ENCODE peak calls at places on chromosomes 7 and 10, in five cellular contexts. Q is T-helper 1 cell; R is NCI-H1092; S is hypothalamus; X is activated CD4-positive, alpha-beta T cell treated with anti-CD3 and anti-CD28 coated beads for 24 hours. M is an unnamed sample.

GRCh38 chr7:130069179-130069977 is 956 bp upstream of the KLHDC10 start:
- DNase-seq in Q (no peak), R (no peak), S (no peak), X (no peak), M (no peak)

GRCh38 chr10:62373995-62374861 is at the start of gene ZNF365:
- DNase-seq in Q (peak), R (no peak), S (peak), X (peak), M (no peak)

GRCh38 chr7:41224063-41224763 is 478.7 kb downstream of the INHBA start:
- DNase-seq in Q (no peak), R (no peak), S (no peak), X (no peak), M (no peak)

GRCh38 chr10:8897769-8898168 is 843.3 kb downstream of the GATA3 start:
- DNase-seq in Q (no peak), R (no peak), S (no peak), X (no peak), M (no peak)

GRCh38 chr7:21300692-21301091 is 127.2 kb upstream of the SP4 start:
- DNase-seq in Q (peak), R (no peak), S (no peak), X (peak), M (no peak)

GRCh38 chr7:22193361-22194016 is 163.5 kb downstream of the RAPGEF5 start:
- DNase-seq in Q (no peak), R (peak), S (peak), X (no peak), M (peak)

GRCh38 chr10:53108317-53108934 is 335.8 kb upstream of the MBL2 start:
- DNase-seq in Q (no peak), R (no peak), S (no peak), X (no peak), M (no peak)

GRCh38 chr10:68553138-68553537 is 7.0 kb upstream of the TET1 start:
- DNase-seq in Q (no peak), R (no peak), S (no peak), X (no peak), M (no peak)

GRCh38 chr10:131726460-131726861 is 174.3 kb upstream of the PPP2R2D start:
- DNase-seq in Q (no peak), R (peak), S (peak), X (no peak), M (no peak)

GRCh38 chr10:30445716-30446115 is 11.7 kb downstream of the MAP3K8 start:
- DNase-seq in Q (no peak), R (no peak), S (no peak), X (no peak), M (no peak)

GRCh38 chr7:117127585-117128168 is 174.4 kb downstream of the ST7 start:
- DNase-seq in Q (peak), R (peak), S (no peak), X (peak), M (peak)